ENCODE peak calls at places on chromosomes 7 and 10, in seven cellular contexts. One of them, this sample, is unnamed.

GRCh38 chr10:42937649-42938180 is 139.2 kb upstream of the RET start:
- DNase-seq in thoracic aorta: no peak
- DNase-seq in spleen: peak; percentile 52
- DNase-seq in K562: no peak
- DNase-seq in cardiac muscle cell: no peak
- DNase-seq in heart left ventricle: no peak
- DNase-seq in breast epithelium: peak; percentile 1
- DNase-seq in this sample: no peak

GRCh38 chr7:9516672-9517071 is 1083.3 kb downstream of the NXPH1 start:
- DNase-seq in thoracic aorta: no peak
- DNase-seq in spleen: no peak
- DNase-seq in cardiac muscle cell: no peak
- DNase-seq in heart left ventricle: no peak
- DNase-seq in K562: no peak
- DNase-seq in breast epithelium: no peak
- DNase-seq in this sample: no peak

GRCh38 chr7:51121945-51122425 is 194.6 kb downstream of the COBL start:
- DNase-seq in spleen: no peak
- DNase-seq in heart left ventricle: peak; percentile 70
- DNase-seq in thoracic aorta: no peak
- DNase-seq in breast epithelium: peak; percentile 27
- DNase-seq in K562: no peak
- DNase-seq in cardiac muscle cell: peak; percentile 15
- DNase-seq in this sample: no peak

GRCh38 chr10:51246156-51246555 is 171.9 kb downstream of the PRKG1 start:
- DNase-seq in K562: no peak
- DNase-seq in thoracic aorta: no peak
- DNase-seq in breast epithelium: no peak
- DNase-seq in spleen: no peak
- DNase-seq in cardiac muscle cell: no peak
- DNase-seq in heart left ventricle: no peak
- DNase-seq in this sample: no peak

GRCh38 chr10:11165591-11166543 is 148.2 kb downstream of the CELF2 start:
- DNase-seq in heart left ventricle: peak; percentile 83
- DNase-seq in cardiac muscle cell: no peak
- DNase-seq in breast epithelium: no peak
- DNase-seq in K562: peak; percentile 78
- DNase-seq in spleen: peak; percentile 90
- DNase-seq in thoracic aorta: no peak
- DNase-seq in this sample: peak; percentile 20

GRCh38 chr7:20440472-20441105 is 109.9 kb downstream of the ITGB8 start:
- DNase-seq in thoracic aorta: no peak
- DNase-seq in spleen: no peak
- DNase-seq in heart left ventricle: no peak
- DNase-seq in K562: peak; percentile 68
- DNase-seq in cardiac muscle cell: peak; percentile 66
- DNase-seq in breast epithelium: no peak
- DNase-seq in this sample: no peak

GRCh38 chr10:88066319-88066718 is 202.9 kb downstream of the PTEN start:
- DNase-seq in cardiac muscle cell: no peak
- DNase-seq in heart left ventricle: no peak
- DNase-seq in thoracic aorta: no peak
- DNase-seq in K562: no peak
- DNase-seq in spleen: no peak
- DNase-seq in breast epithelium: no peak
- DNase-seq in this sample: no peak

GRCh38 chr7:76426246-76426645 is 1.5 kb downstream of the ZP3 start:
- DNase-seq in spleen: no peak
- DNase-seq in breast epithelium: no peak
- DNase-seq in K562: no peak
- DNase-seq in heart left ventricle: no peak
- DNase-seq in thoracic aorta: no peak
- DNase-seq in cardiac muscle cell: no peak
- DNase-seq in this sample: no peak

GRCh38 chr10:91409069-91409868 is 875 bp upstream of the HECTD2 start:
- DNase-seq in thoracic aorta: peak; percentile 45
- DNase-seq in breast epithelium: peak; percentile 85
- DNase-seq in cardiac muscle cell: peak; percentile 95
- DNase-seq in heart left ventricle: peak; percentile 92
- DNase-seq in spleen: no peak
- DNase-seq in K562: peak; percentile 27
- DNase-seq in this sample: peak; percentile 57

GRCh38 chr7:120792091-120792860 is 65.7 kb downstream of the TSPAN12 start:
- DNase-seq in heart left ventricle: peak; percentile 78
- DNase-seq in spleen: peak; percentile 88
- DNase-seq in K562: peak; percentile 65
- DNase-seq in cardiac muscle cell: peak; percentile 83
- DNase-seq in breast epithelium: peak; percentile 34
- DNase-seq in thoracic aorta: peak; percentile 7
- DNase-seq in this sample: peak; percentile 64

GRCh38 chr7:100964630-100965029 is 4.7 kb upstream of the MUC12 start:
- DNase-seq in breast epithelium: no peak
- DNase-seq in cardiac muscle cell: no peak
- DNase-seq in heart left ventricle: no peak
- DNase-seq in spleen: no peak
- DNase-seq in thoracic aorta: no peak
- DNase-seq in K562: no peak
- DNase-seq in this sample: no peak

GRCh38 chr7:129851810-129852209 is 101.0 kb downstream of the UBE2H start:
- DNase-seq in K562: no peak
- DNase-seq in thoracic aorta: no peak
- DNase-seq in heart left ventricle: no peak
- DNase-seq in spleen: no peak
- DNase-seq in breast epithelium: no peak
- DNase-seq in cardiac muscle cell: no peak
- DNase-seq in this sample: no peak

GRCh38 chr10:25176421-25176968 is 1.7 kb downstream of the GPR158 start:
- DNase-seq in cardiac muscle cell: peak; percentile 33
- DNase-seq in thoracic aorta: no peak
- DNase-seq in spleen: no peak
- DNase-seq in heart left ventricle: no peak
- DNase-seq in breast epithelium: no peak
- DNase-seq in K562: no peak
- DNase-seq in this sample: no peak

GRCh38 chr7:155965010-155965409 is 152.7 kb upstream of the SHH start:
- DNase-seq in K562: no peak
- DNase-seq in spleen: peak; percentile 54
- DNase-seq in breast epithelium: peak; percentile 42
- DNase-seq in thoracic aorta: no peak
- DNase-seq in heart left ventricle: no peak
- DNase-seq in cardiac muscle cell: no peak
- DNase-seq in this sample: no peak

GRCh38 chr7:24916463-24917040 is 63.4 kb downstream of the OSBPL3 start:
- DNase-seq in spleen: no peak
- DNase-seq in heart left ventricle: no peak
- DNase-seq in K562: no peak
- DNase-seq in breast epithelium: no peak
- DNase-seq in cardiac muscle cell: no peak
- DNase-seq in thoracic aorta: no peak
- DNase-seq in this sample: no peak

GRCh38 chr7:30733691-30734090 is 18.2 kb upstream of the INMT start:
- DNase-seq in K562: no peak
- DNase-seq in thoracic aorta: no peak
- DNase-seq in heart left ventricle: no peak
- DNase-seq in cardiac muscle cell: no peak
- DNase-seq in spleen: peak; percentile 61
- DNase-seq in breast epithelium: no peak
- DNase-seq in this sample: no peak

GRCh38 chr7:33494473-33494872 is 365.1 kb downstream of the BBS9 start:
- DNase-seq in thoracic aorta: no peak
- DNase-seq in spleen: no peak
- DNase-seq in cardiac muscle cell: no peak
- DNase-seq in K562: no peak
- DNase-seq in heart left ventricle: no peak
- DNase-seq in breast epithelium: no peak
- DNase-seq in this sample: no peak

GRCh38 chr7:29807179-29807841 is 1.0 kb downstream of the WIPF3 start:
- DNase-seq in spleen: no peak
- DNase-seq in heart left ventricle: peak; percentile 53
- DNase-seq in cardiac muscle cell: peak; percentile 4
- DNase-seq in K562: no peak
- DNase-seq in breast epithelium: no peak
- DNase-seq in thoracic aorta: no peak
- DNase-seq in this sample: peak; percentile 27

GRCh38 chr7:151010002-151010306 is 14.3 kb downstream of the ATG9B start:
- DNase-seq in thoracic aorta: no peak
- DNase-seq in spleen: no peak
- DNase-seq in K562: no peak
- DNase-seq in breast epithelium: no peak
- DNase-seq in heart left ventricle: no peak
- DNase-seq in cardiac muscle cell: no peak
- DNase-seq in this sample: no peak

GRCh38 chr7:96663457-96663856 is 46.2 kb downstream of the SEM1 start:
- DNase-seq in spleen: no peak
- DNase-seq in heart left ventricle: no peak
- DNase-seq in cardiac muscle cell: no peak
- DNase-seq in thoracic aorta: no peak
- DNase-seq in K562: no peak
- DNase-seq in breast epithelium: no peak
- DNase-seq in this sample: no peak

GRCh38 chr7:29499932-29500331 is 63.7 kb upstream of the PRR15 start:
- DNase-seq in heart left ventricle: no peak
- DNase-seq in spleen: no peak
- DNase-seq in cardiac muscle cell: no peak
- DNase-seq in breast epithelium: no peak
- DNase-seq in K562: no peak
- DNase-seq in thoracic aorta: no peak
- DNase-seq in this sample: no peak

GRCh38 chr10:108904163-108904878 is 1019.0 kb downstream of the XPNPEP1 start:
- DNase-seq in heart left ventricle: peak; percentile 18
- DNase-seq in thoracic aorta: no peak
- DNase-seq in breast epithelium: no peak
- DNase-seq in spleen: no peak
- DNase-seq in K562: no peak
- DNase-seq in cardiac muscle cell: peak; percentile 4
- DNase-seq in this sample: no peak

GRCh38 chr10:133324198-133324792 is 12.4 kb downstream of the CALY start:
- DNase-seq in heart left ventricle: peak; percentile 51
- DNase-seq in spleen: peak; percentile 87
- DNase-seq in K562: peak; percentile 67
- DNase-seq in thoracic aorta: no peak
- DNase-seq in breast epithelium: peak; percentile 62
- DNase-seq in cardiac muscle cell: peak; percentile 59
- DNase-seq in this sample: no peak

GRCh38 chr10:58384536-58384998 is 643 bp upstream of the TFAM start:
- DNase-seq in cardiac muscle cell: no peak
- DNase-seq in thoracic aorta: no peak
- DNase-seq in heart left ventricle: no peak
- DNase-seq in spleen: no peak
- DNase-seq in K562: no peak
- DNase-seq in breast epithelium: no peak
- DNase-seq in this sample: no peak

GRCh38 chr10:132626761-132627735 is 89.5 kb downstream of the INPP5A start:
- DNase-seq in heart left ventricle: peak; percentile 65
- DNase-seq in breast epithelium: no peak
- DNase-seq in K562: no peak
- DNase-seq in thoracic aorta: no peak
- DNase-seq in cardiac muscle cell: no peak
- DNase-seq in spleen: peak; percentile 76
- DNase-seq in this sample: no peak

GRCh38 chr7:28509256-28510021 is 97.1 kb downstream of the CREB5 start:
- DNase-seq in K562: no peak
- DNase-seq in heart left ventricle: no peak
- DNase-seq in breast epithelium: peak; percentile 54
- DNase-seq in spleen: no peak
- DNase-seq in thoracic aorta: no peak
- DNase-seq in cardiac muscle cell: peak; percentile 69
- DNase-seq in this sample: no peak

GRCh38 chr10:126160971-126161630 is 227.2 kb downstream of the ADAM12 start:
- DNase-seq in thoracic aorta: no peak
- DNase-seq in cardiac muscle cell: peak; percentile 58
- DNase-seq in heart left ventricle: no peak
- DNase-seq in K562: no peak
- DNase-seq in breast epithelium: no peak
- DNase-seq in spleen: no peak
- DNase-seq in this sample: no peak
- TF ChIP-seq CTCF in thoracic aorta: no peak
- TF ChIP-seq CTCF in cardiac muscle cell: peak; percentile 52
- TF ChIP-seq CTCF in heart left ventricle: peak; percentile 21
- TF ChIP-seq CTCF in K562: peak; percentile 26
- TF ChIP-seq CTCF in breast epithelium: no peak
- TF ChIP-seq CTCF in spleen: no peak
- TF ChIP-seq CTCF in this sample: peak; percentile 48

GRCh38 chr7:136189506-136189998 is 212.4 kb upstream of the MTPN start:
- DNase-seq in thoracic aorta: no peak
- DNase-seq in cardiac muscle cell: no peak
- DNase-seq in K562: no peak
- DNase-seq in spleen: no peak
- DNase-seq in heart left ventricle: no peak
- DNase-seq in breast epithelium: no peak
- DNase-seq in this sample: no peak
- TF ChIP-seq CTCF in thoracic aorta: no peak
- TF ChIP-seq CTCF in cardiac muscle cell: no peak
- TF ChIP-seq CTCF in K562: peak; percentile 3
- TF ChIP-seq CTCF in spleen: no peak
- TF ChIP-seq CTCF in heart left ventricle: no peak
- TF ChIP-seq CTCF in breast epithelium: no peak
- TF ChIP-seq CTCF in this sample: no peak

DNA sequence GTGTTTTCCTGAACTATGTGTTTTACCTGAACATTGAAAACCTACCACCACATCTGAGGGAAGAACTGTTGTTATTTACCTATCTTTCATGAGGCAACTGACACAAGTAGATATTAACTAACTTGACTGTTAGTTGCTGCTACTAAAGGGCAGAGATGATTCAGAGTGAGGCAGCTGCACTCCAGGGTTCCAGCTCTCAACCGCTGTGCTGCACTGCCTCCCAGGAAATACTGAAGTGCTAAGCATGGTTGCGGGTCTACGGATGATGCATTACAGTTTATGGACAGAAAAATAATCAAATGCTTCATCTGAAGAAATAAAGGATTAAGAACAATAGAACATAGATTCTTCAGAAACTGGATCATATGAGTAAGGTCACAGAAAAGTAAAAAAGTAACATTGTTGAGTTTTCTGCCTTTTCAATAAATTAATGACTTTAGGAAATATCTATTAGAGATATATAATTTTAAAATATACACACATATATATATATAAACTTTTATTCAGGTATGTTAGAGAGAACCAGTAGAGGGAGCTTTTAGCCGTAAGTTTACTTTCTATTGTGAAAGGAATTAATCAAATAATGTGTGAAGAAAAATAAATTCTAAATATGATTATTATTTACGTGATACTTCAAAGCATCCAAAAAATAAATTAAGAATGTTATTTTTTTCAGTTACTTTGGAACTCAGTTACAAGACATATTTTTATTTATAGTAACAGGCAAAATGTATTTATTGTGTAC is 620.0 kb downstream of the CNTNAP2 start:
- DNase-seq in spleen: no peak
- DNase-seq in K562: no peak
- DNase-seq in thoracic aorta: no peak
- DNase-seq in breast epithelium: no peak
- DNase-seq in cardiac muscle cell: peak; percentile 7
- DNase-seq in heart left ventricle: no peak
- DNase-seq in this sample: no peak
- TF ChIP-seq CTCF in spleen: no peak
- TF ChIP-seq CTCF in K562: no peak
- TF ChIP-seq CTCF in thoracic aorta: no peak
- TF ChIP-seq CTCF in breast epithelium: no peak
- TF ChIP-seq CTCF in cardiac muscle cell: peak; percentile 17
- TF ChIP-seq CTCF in heart left ventricle: peak; percentile 9
- TF ChIP-seq CTCF in this sample: peak; percentile 19

GRCh38 chr7:113405296-113406056 is 287.1 kb upstream of the SMIM30 start:
- DNase-seq in spleen: no peak
- DNase-seq in cardiac muscle cell: no peak
- DNase-seq in thoracic aorta: no peak
- DNase-seq in K562: no peak
- DNase-seq in breast epithelium: no peak
- DNase-seq in heart left ventricle: no peak
- DNase-seq in this sample: no peak
- TF ChIP-seq CTCF in spleen: no peak
- TF ChIP-seq CTCF in cardiac muscle cell: no peak
- TF ChIP-seq CTCF in thoracic aorta: no peak
- TF ChIP-seq CTCF in K562: no peak
- TF ChIP-seq CTCF in breast epithelium: no peak
- TF ChIP-seq CTCF in heart left ventricle: no peak
- TF ChIP-seq CTCF in this sample: peak; percentile 17